ENCODE peak calls at places on chromosome 15, in five cellular contexts. One of them, this sample, is unnamed.

GRCh38 chr15:98154863-98155262 is 194.4 kb downstream of the ARRDC4 start:
- DNase-seq in PC-3: peak; percentile 19
- DNase-seq in cardiac fibroblast: no peak
- DNase-seq in GM23338: no peak
- DNase-seq in fibroblast of pulmonary artery: peak; percentile 10
- DNase-seq in this sample: peak; percentile 44

GRCh38 chr15:66523926-66524325 is 18.8 kb downstream of the ZWILCH start:
- DNase-seq in PC-3: no peak
- DNase-seq in cardiac fibroblast: no peak
- DNase-seq in GM23338: no peak
- DNase-seq in fibroblast of pulmonary artery: no peak
- DNase-seq in this sample: no peak

GRCh38 chr15:70091649-70092461 is 5.9 kb downstream of the TLE3 start:
- DNase-seq in PC-3: peak; percentile 70
- DNase-seq in cardiac fibroblast: no peak
- DNase-seq in GM23338: no peak
- DNase-seq in fibroblast of pulmonary artery: peak; percentile 22
- DNase-seq in this sample: no peak

GRCh38 chr15:94061041-94061440 is 170.3 kb upstream of the MCTP2 start:
- DNase-seq in PC-3: peak; percentile 43
- DNase-seq in cardiac fibroblast: no peak
- DNase-seq in GM23338: no peak
- DNase-seq in fibroblast of pulmonary artery: no peak
- DNase-seq in this sample: peak; percentile 38

GRCh38 chr15:56919708-56920637 is 1.5 kb downstream of the TCF12 start:
- DNase-seq in PC-3: peak; percentile 23
- DNase-seq in cardiac fibroblast: peak; percentile 36
- DNase-seq in GM23338: peak; percentile 72
- DNase-seq in fibroblast of pulmonary artery: peak; percentile 40
- DNase-seq in this sample: peak; percentile 59

GRCh38 chr15:94053626-94054025 is 177.7 kb upstream of the MCTP2 start:
- DNase-seq in PC-3: no peak
- DNase-seq in cardiac fibroblast: no peak
- DNase-seq in GM23338: no peak
- DNase-seq in fibroblast of pulmonary artery: no peak
- DNase-seq in this sample: no peak

GRCh38 chr15:99744142-99744541 is 10.9 kb upstream of the LYSMD4 start:
- DNase-seq in PC-3: no peak
- DNase-seq in cardiac fibroblast: no peak
- DNase-seq in GM23338: peak; percentile 35
- DNase-seq in fibroblast of pulmonary artery: no peak
- DNase-seq in this sample: no peak

GRCh38 chr15:39629376-39629775 is 48.5 kb downstream of the THBS1 start:
- DNase-seq in PC-3: peak; percentile 84
- DNase-seq in cardiac fibroblast: peak; percentile 57
- DNase-seq in GM23338: no peak
- DNase-seq in fibroblast of pulmonary artery: peak; percentile 73
- DNase-seq in this sample: peak; percentile 13

GRCh38 chr15:96285306-96285705 is 45.2 kb upstream of the NR2F2 start:
- DNase-seq in PC-3: no peak
- DNase-seq in cardiac fibroblast: peak; percentile 76
- DNase-seq in GM23338: no peak
- DNase-seq in fibroblast of pulmonary artery: peak; percentile 63
- DNase-seq in this sample: peak; percentile 99

GRCh38 chr15:67783303-67783702 is 42.0 kb upstream of the SKOR1 start:
- DNase-seq in PC-3: no peak
- DNase-seq in cardiac fibroblast: no peak
- DNase-seq in GM23338: no peak
- DNase-seq in fibroblast of pulmonary artery: no peak
- DNase-seq in this sample: no peak

GRCh38 chr15:90296996-90297395 is 31.5 kb downstream of the NGRN start:
- DNase-seq in PC-3: no peak
- DNase-seq in cardiac fibroblast: no peak
- DNase-seq in GM23338: no peak
- DNase-seq in fibroblast of pulmonary artery: no peak
- DNase-seq in this sample: no peak

GRCh38 chr15:86915811-86916331 is 836.2 kb downstream of the AGBL1 start:
- DNase-seq in PC-3: peak; percentile 48
- DNase-seq in cardiac fibroblast: peak; percentile 73
- DNase-seq in GM23338: peak; percentile 76
- DNase-seq in fibroblast of pulmonary artery: peak; percentile 58
- DNase-seq in this sample: peak; percentile 67

GRCh38 chr15:39472661-39473657 is 107.9 kb upstream of the THBS1 start:
- DNase-seq in PC-3: no peak
- DNase-seq in cardiac fibroblast: peak; percentile 100
- DNase-seq in GM23338: no peak
- DNase-seq in fibroblast of pulmonary artery: peak; percentile 100
- DNase-seq in this sample: peak; percentile 73

GRCh38 chr15:42267286-42267685 is 5.7 kb upstream of the GANC start:
- DNase-seq in PC-3: no peak
- DNase-seq in cardiac fibroblast: peak; percentile 26
- DNase-seq in GM23338: no peak
- DNase-seq in fibroblast of pulmonary artery: peak; percentile 41
- DNase-seq in this sample: no peak

GRCh38 chr15:96802870-96803269 is 472.4 kb downstream of the NR2F2 start:
- DNase-seq in PC-3: no peak
- DNase-seq in cardiac fibroblast: no peak
- DNase-seq in GM23338: peak; percentile 33
- DNase-seq in fibroblast of pulmonary artery: no peak
- DNase-seq in this sample: no peak

GRCh38 chr15:74400313-74400850 is 32.9 kb upstream of the CYP11A1 start:
- DNase-seq in PC-3: no peak
- DNase-seq in cardiac fibroblast: no peak
- DNase-seq in GM23338: no peak
- DNase-seq in fibroblast of pulmonary artery: no peak
- DNase-seq in this sample: no peak

GRCh38 chr15:62665449-62665848 is 377.1 kb upstream of the TPM1 start:
- DNase-seq in PC-3: no peak
- DNase-seq in cardiac fibroblast: peak; percentile 89
- DNase-seq in GM23338: peak; percentile 28
- DNase-seq in fibroblast of pulmonary artery: peak; percentile 97
- DNase-seq in this sample: peak; percentile 80

GRCh38 chr15:30073915-30074314 is 8.8 kb upstream of the GOLGA8J start:
- DNase-seq in PC-3: no peak
- DNase-seq in cardiac fibroblast: no peak
- DNase-seq in GM23338: no peak
- DNase-seq in fibroblast of pulmonary artery: no peak
- DNase-seq in this sample: no peak

DNA sequence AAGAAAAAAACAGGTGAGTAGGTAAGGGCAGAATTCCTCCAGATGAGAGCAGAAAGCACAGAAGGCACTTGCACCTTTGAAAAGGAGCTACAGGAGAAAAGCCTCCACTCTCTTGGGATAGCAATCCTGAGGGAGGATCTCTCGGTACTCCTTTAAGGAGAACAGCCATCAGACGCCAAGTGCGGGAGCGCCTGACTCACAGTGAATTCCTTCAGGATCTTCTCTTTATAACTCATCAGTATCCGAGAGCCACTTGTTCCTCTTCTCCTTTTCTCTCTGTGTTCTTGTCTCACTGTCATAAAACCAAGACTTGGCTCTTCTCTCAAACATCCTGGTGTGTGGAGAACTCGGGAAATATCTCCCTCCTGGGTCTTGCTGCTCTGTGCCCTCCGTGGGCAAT is 10.1 kb upstream of the GOLGA8J start:
- DNase-seq in PC-3: no peak
- DNase-seq in cardiac fibroblast: no peak
- DNase-seq in GM23338: peak; percentile 9
- DNase-seq in fibroblast of pulmonary artery: no peak
- DNase-seq in this sample: no peak
- H3K4me3 ChIP-seq in PC-3: no peak overlapping the region
- H3K4me3 ChIP-seq in cardiac fibroblast: no peak overlapping the region
- H3K4me3 ChIP-seq in GM23338: no peak overlapping the region
- H3K4me3 ChIP-seq in fibroblast of pulmonary artery: no peak overlapping the region
- H3K4me3 ChIP-seq in this sample: no peak overlapping the region

GRCh38 chr15:25784876-25785642 is 78.1 kb downstream of the ATP10A start:
- DNase-seq in PC-3: no peak
- DNase-seq in cardiac fibroblast: peak; percentile 33
- DNase-seq in GM23338: no peak
- DNase-seq in fibroblast of pulmonary artery: peak; percentile 39
- DNase-seq in this sample: peak; percentile 62

GRCh38 chr15:25784141-25784540 is 79.0 kb downstream of the ATP10A start:
- DNase-seq in PC-3: no peak
- DNase-seq in cardiac fibroblast: no peak
- DNase-seq in GM23338: no peak
- DNase-seq in fibroblast of pulmonary artery: no peak
- DNase-seq in this sample: no peak

GRCh38 chr15:25787381-25787780 is 75.7 kb downstream of the ATP10A start:
- DNase-seq in PC-3: no peak
- DNase-seq in cardiac fibroblast: no peak
- DNase-seq in GM23338: no peak
- DNase-seq in fibroblast of pulmonary artery: no peak
- DNase-seq in this sample: no peak

GRCh38 chr15:25786040-25786439 is 77.1 kb downstream of the ATP10A start:
- DNase-seq in PC-3: no peak
- DNase-seq in cardiac fibroblast: no peak
- DNase-seq in GM23338: no peak
- DNase-seq in fibroblast of pulmonary artery: no peak
- DNase-seq in this sample: no peak

GRCh38 chr15:25785643-25786029 is 77.5 kb downstream of the ATP10A start:
- DNase-seq in PC-3: no peak
- DNase-seq in cardiac fibroblast: no peak
- DNase-seq in GM23338: no peak
- DNase-seq in fibroblast of pulmonary artery: no peak
- DNase-seq in this sample: no peak
- TF ChIP-seq CTCF in PC-3: no peak
- TF ChIP-seq CTCF in cardiac fibroblast: no peak
- TF ChIP-seq CTCF in GM23338: no peak
- TF ChIP-seq CTCF in fibroblast of pulmonary artery: no peak
- TF ChIP-seq CTCF in this sample: no peak

GRCh38 chr15:85397151-85397550 is 16.7 kb downstream of the AKAP13 start:
- DNase-seq in PC-3: peak; percentile 49
- DNase-seq in cardiac fibroblast: no peak
- DNase-seq in GM23338: no peak
- DNase-seq in fibroblast of pulmonary artery: no peak
- DNase-seq in this sample: no peak
- H3K4me3 ChIP-seq in PC-3: no peak overlapping the region
- H3K4me3 ChIP-seq in cardiac fibroblast: no peak overlapping the region
- H3K4me3 ChIP-seq in GM23338: no peak overlapping the region
- H3K4me3 ChIP-seq in fibroblast of pulmonary artery: no peak overlapping the region
- H3K4me3 ChIP-seq in this sample: no peak overlapping the region

GRCh38 chr15:92035961-92036360 is 182.5 kb downstream of the SLCO3A1 start:
- DNase-seq in PC-3: no peak
- DNase-seq in cardiac fibroblast: no peak
- DNase-seq in GM23338: no peak
- DNase-seq in fibroblast of pulmonary artery: no peak
- DNase-seq in this sample: no peak

GRCh38 chr15:92033723-92034122 is 180.2 kb downstream of the SLCO3A1 start:
- DNase-seq in PC-3: no peak
- DNase-seq in cardiac fibroblast: no peak
- DNase-seq in GM23338: no peak
- DNase-seq in fibroblast of pulmonary artery: no peak
- DNase-seq in this sample: no peak

GRCh38 chr15:92033319-92033718 is 179.8 kb downstream of the SLCO3A1 start:
- DNase-seq in PC-3: no peak
- DNase-seq in cardiac fibroblast: no peak
- DNase-seq in GM23338: no peak
- DNase-seq in fibroblast of pulmonary artery: no peak
- DNase-seq in this sample: no peak

GRCh38 chr15:92034227-92034626 is 180.7 kb downstream of the SLCO3A1 start:
- DNase-seq in PC-3: no peak
- DNase-seq in cardiac fibroblast: no peak
- DNase-seq in GM23338: no peak
- DNase-seq in fibroblast of pulmonary artery: no peak
- DNase-seq in this sample: no peak

GRCh38 chr15:92037446-92037845 is 183.9 kb downstream of the SLCO3A1 start:
- DNase-seq in PC-3: no peak
- DNase-seq in cardiac fibroblast: no peak
- DNase-seq in GM23338: no peak
- DNase-seq in fibroblast of pulmonary artery: no peak
- DNase-seq in this sample: no peak
- TF ChIP-seq CTCF in PC-3: no peak
- TF ChIP-seq CTCF in cardiac fibroblast: no peak
- TF ChIP-seq CTCF in GM23338: no peak
- TF ChIP-seq CTCF in fibroblast of pulmonary artery: no peak
- TF ChIP-seq CTCF in this sample: no peak

DNA sequence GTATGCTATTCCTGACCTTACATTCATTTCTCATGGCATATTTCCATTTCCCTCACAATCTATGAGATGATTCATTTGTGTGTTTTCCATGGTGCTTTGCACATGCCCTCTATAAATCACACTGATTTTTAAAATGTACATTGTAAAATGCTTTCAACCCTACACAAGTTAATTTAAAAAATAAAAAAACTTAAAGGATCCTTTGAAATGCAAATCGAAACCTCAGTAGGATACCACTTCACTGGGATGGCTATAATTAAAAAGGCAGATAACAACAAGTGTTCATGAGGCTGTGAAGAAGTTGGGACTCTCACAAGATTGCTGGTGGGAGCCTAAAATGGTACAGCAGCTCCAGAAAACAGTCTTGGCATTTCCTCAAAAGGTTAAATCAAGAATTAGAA is 83.5 kb downstream of the FMN1 start:
- DNase-seq in PC-3: peak; percentile 86
- DNase-seq in cardiac fibroblast: no peak
- DNase-seq in GM23338: peak; percentile 12
- DNase-seq in fibroblast of pulmonary artery: peak; percentile 21
- DNase-seq in this sample: peak; percentile 68
- H3K4me3 ChIP-seq in PC-3: no peak overlapping the region
- H3K4me3 ChIP-seq in cardiac fibroblast: no peak overlapping the region
- H3K4me3 ChIP-seq in GM23338: no peak overlapping the region
- H3K4me3 ChIP-seq in fibroblast of pulmonary artery: no peak overlapping the region
- H3K4me3 ChIP-seq in this sample: no peak overlapping the region